ENCODE peak calls at places on chromosomes 4 and X, in seven cellular contexts. V, A, I, F, G, B and N are unnamed samples.

GRCh38 chr4:65777270-65777669 is 107.0 kb upstream of the EPHA5 start:
- DNase-seq in B (no peak), V (no peak), G (no peak), F (no peak), A (no peak), I (no peak), N (no peak)

GRCh38 chrX:24676403-24677024 is 17.2 kb upstream of the POLA1 start:
- DNase-seq in V (peak), A (no peak), G (no peak), F (no peak), B (no peak), I (no peak), N (peak)

GRCh38 chrX:72540318-72540717 is 32.3 kb downstream of the HDAC8 start:
- DNase-seq in G (no peak), B (no peak), V (peak), I (peak), F (no peak), A (no peak), N (peak)

GRCh38 chr4:177455591-177455990 is 13.4 kb upstream of the AGA start:
- DNase-seq in G (peak), B (no peak), F (no peak), V (peak), A (no peak), I (peak), N (peak)

GRCh38 chr4:48247878-48248558 is 21.6 kb downstream of the TEC start:
- DNase-seq in B (no peak), G (no peak), A (no peak), F (no peak), V (no peak), I (no peak), N (no peak)

GRCh38 chr4:108592674-108592986 is 27.7 kb upstream of the RPL34 start:
- DNase-seq in G (no peak), A (no peak), B (no peak), V (peak), F (no peak), I (no peak), N (peak)

GRCh38 chrX:130196453-130196852 is 24.7 kb downstream of the RAB33A start:
- DNase-seq in F (no peak), A (no peak), B (no peak), I (no peak), G (no peak), V (no peak), N (peak)

GRCh38 chr4:142355417-142355930 is 490.6 kb downstream of the INPP4B start:
- DNase-seq in V (no peak), A (no peak), G (no peak), F (no peak), B (no peak), I (no peak), N (no peak)

GRCh38 chr4:175451238-175451965 is 360.7 kb downstream of the GPM6A start:
- DNase-seq in V (no peak), G (peak), A (no peak), B (no peak), F (no peak), I (no peak), N (no peak)

GRCh38 chr4:164446516-164446915 is 307.4 kb upstream of the SMIM31 start:
- DNase-seq in A (no peak), F (no peak), I (peak), B (no peak), G (no peak), V (no peak), N (peak)

GRCh38 chr4:54954656-54955388 is 170.6 kb downstream of the KDR start:
- DNase-seq in G (no peak), B (no peak), A (no peak), I (no peak), V (no peak), F (no peak), N (no peak)

GRCh38 chr4:116480486-116480990 is 604.8 kb downstream of the TRAM1L1 start:
- DNase-seq in F (no peak), G (no peak), V (peak), I (no peak), B (no peak), A (no peak), N (no peak)

GRCh38 chr4:108370291-108370690 is 201.6 kb upstream of the LEF1 start:
- DNase-seq in F (no peak), B (no peak), V (no peak), G (no peak), I (no peak), A (no peak), N (no peak)

GRCh38 chr4:113961322-113961698 is 18.1 kb downstream of the ARSJ start:
- DNase-seq in I (peak), G (no peak), F (no peak), A (no peak), V (no peak), B (no peak), N (peak)

GRCh38 chr4:38223801-38224236 is 263.6 kb downstream of the PTTG2 start:
- DNase-seq in B (no peak), A (no peak), I (no peak), F (no peak), G (no peak), V (no peak), N (no peak)

GRCh38 chr4:168162604-168163003 is 70.3 kb downstream of the ANXA10 start:
- DNase-seq in F (no peak), A (no peak), I (peak), V (peak), G (no peak), B (no peak), N (peak)

GRCh38 chr4:7427326-7428260 is 7.1 kb downstream of the PSAPL1 start:
- DNase-seq in G (no peak), I (no peak), V (no peak), F (peak), B (peak), A (no peak), N (no peak)

GRCh38 chr4:184382189-184382846 is 92.0 kb downstream of the IRF2 start:
- DNase-seq in F (no peak), B (no peak), V (no peak), G (no peak), I (no peak), A (no peak), N (peak)

GRCh38 chr4:2868840-2869487 is 25.3 kb downstream of the ADD1 start:
- DNase-seq in V (no peak), G (no peak), F (no peak), A (no peak), B (no peak), I (no peak), N (no peak)
- H3K9ac ChIP-seq in V (peak), G (no peak), F (no peak), A (no peak), B (no peak), I (no peak), N (peak)

GRCh38 chr4:146359771-146360170 is 145.4 kb downstream of the REELD1 start:
- DNase-seq in V (no peak), B (no peak), I (no peak), F (no peak), A (no peak), G (no peak), N (no peak)
- H3K4ac ChIP-seq in V (no peak), B (no peak), I (no peak), F (no peak), A (no peak), G (no peak), N (no peak)

GRCh38 chrX:10579018-10579752 is 41.2 kb downstream of the MID1 start:
- DNase-seq in F (no peak), V (peak), A (no peak), G (peak), I (peak), B (no peak), N (peak)

GRCh38 chrX:10577863-10578262 is 42.5 kb downstream of the MID1 start:
- DNase-seq in B (no peak), I (no peak), V (no peak), G (no peak), A (no peak), F (no peak), N (no peak)

GRCh38 chrX:10579753-10580060 is 40.7 kb downstream of the MID1 start:
- DNase-seq in I (peak), G (no peak), F (no peak), V (no peak), B (no peak), A (no peak), N (peak)

GRCh38 chrX:10574663-10575062 is 45.7 kb downstream of the MID1 start:
- DNase-seq in V (no peak), F (no peak), B (no peak), G (no peak), A (no peak), I (no peak), N (no peak)

GRCh38 chrX:10576777-10577444 is 43.5 kb downstream of the MID1 start:
- DNase-seq in A (no peak), I (no peak), F (no peak), B (no peak), V (no peak), G (peak), N (no peak)
- H3K9ac ChIP-seq in A (no peak), I (no peak), F (no peak), B (no peak), V (no peak), G (no peak), N (no peak)

DNA sequence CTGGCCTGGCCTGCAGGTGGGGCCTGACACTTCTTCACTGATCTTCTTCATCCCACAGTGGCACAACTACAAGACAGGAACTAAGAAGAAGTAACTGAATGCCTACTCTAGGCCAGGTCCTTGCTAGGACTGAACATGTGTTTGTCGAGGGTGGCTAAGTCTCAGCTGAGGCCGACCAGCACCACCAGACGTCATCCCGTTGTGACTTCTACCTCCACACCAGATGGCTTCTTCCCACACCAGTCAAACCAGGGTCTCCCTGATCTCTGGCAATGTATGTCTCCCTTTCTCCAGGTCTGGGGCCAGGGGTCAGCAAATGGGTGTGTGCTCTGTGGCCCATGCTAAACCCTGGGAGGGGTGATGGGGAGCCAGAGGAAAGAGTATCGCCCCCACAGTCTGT is 40.2 kb downstream of the PJA1 start:
- DNase-seq in V (no peak), G (no peak), A (no peak), I (no peak), F (no peak), B (no peak), N (no peak)
- H3K4ac ChIP-seq in V (no peak), G (no peak), A (no peak), I (peak), F (no peak), B (no peak), N (no peak)

DNA sequence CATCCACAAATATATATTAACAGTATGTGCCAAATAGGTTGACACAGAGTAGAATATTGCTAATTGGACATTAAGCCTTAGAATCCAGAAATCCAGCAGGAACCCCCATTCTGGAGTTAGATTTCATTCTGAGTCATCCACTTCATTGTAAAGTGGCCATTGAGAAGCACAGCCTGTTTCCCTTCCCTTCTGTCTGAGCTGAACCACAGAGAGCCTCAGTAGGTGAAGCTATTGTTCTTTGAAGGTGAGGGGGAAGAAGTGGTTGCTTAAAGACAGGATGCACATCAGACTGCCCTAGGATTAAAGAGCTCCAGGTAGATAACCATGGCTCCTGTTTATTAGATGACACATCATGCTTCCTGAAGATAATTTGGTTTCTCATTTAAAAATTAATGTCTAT is 30.6 kb upstream of the MCF2 start:
- DNase-seq in I (peak), V (peak), A (no peak), B (no peak), F (no peak), G (no peak), N (peak)
- H3K9ac ChIP-seq in I (no peak), V (no peak), A (no peak), B (no peak), F (no peak), G (no peak), N (no peak)